ENCODE peak calls at places on chromosomes 11 and 22, in four cellular contexts. O is IMR-90, Z is spleen, V is epithelial cell of esophagus. M is an unnamed sample.
A peak's percentile ranks its signal among the peaks of the same experiment; 100 is the strongest.

GRCh38 chr11:125348704-125349635 is 147.1 kb downstream of the FEZ1 start:
- DNase-seq in V (peak; percentile 31), Z (peak; percentile 75), O (peak; percentile 19), M (no peak)

GRCh38 chr22:20427945-20428417 is 9.6 kb downstream of the SCARF2 start:
- DNase-seq in Z (peak; percentile 61), O (no peak), V (no peak), M (no peak)

GRCh38 chr11:57410287-57410686 is 16.6 kb downstream of the SLC43A3 start:
- DNase-seq in Z (no peak), V (peak; percentile 73), O (peak; percentile 96), M (no peak)

GRCh38 chr11:128326791-128327190 is 260.6 kb downstream of the ETS1 start:
- DNase-seq in O (no peak), V (no peak), Z (no peak), M (no peak)

GRCh38 chr11:63890368-63890767 is 26.6 kb downstream of the RCOR2 start:
- DNase-seq in O (no peak), V (no peak), Z (no peak), M (no peak)

GRCh38 chr11:12785901-12786300 is 111.7 kb downstream of the TEAD1 start:
- DNase-seq in Z (no peak), V (no peak), O (no peak), M (no peak)

GRCh38 chr11:63015521-63016215 is at the start of gene SLC22A8:
- DNase-seq in Z (no peak), V (no peak), O (no peak), M (no peak)

GRCh38 chr11:30422828-30423648 is 100.1 kb downstream of the ARL14EP start:
- DNase-seq in V (no peak), O (no peak), Z (no peak), M (no peak)

GRCh38 chr11:976431-977160 is 50.9 kb downstream of the AP2A2 start:
- DNase-seq in V (no peak), O (no peak), Z (no peak), M (no peak)

GRCh38 chr11:64971421-64972233 is at the start of gene MAJIN:
- DNase-seq in Z (peak; percentile 94), O (peak; percentile 41), V (peak; percentile 62), M (no peak)

GRCh38 chr11:10476927-10477689 is 22.0 kb downstream of the AMPD3 start:
- DNase-seq in Z (no peak), V (no peak), O (no peak), M (no peak)

GRCh38 chr22:45001653-45002052 is 8.2 kb downstream of the PHF21B start:
- DNase-seq in Z (no peak), V (no peak), O (no peak), M (no peak)

GRCh38 chr11:20337526-20338154 is 25.9 kb upstream of the HTATIP2 start:
- DNase-seq in Z (no peak), V (peak; percentile 39), O (peak; percentile 11), M (no peak)

GRCh38 chr11:64233913-64234839 is at the start of gene VEGFB:
- DNase-seq in V (peak; percentile 51), O (peak; percentile 26), Z (peak; percentile 94), M (peak; percentile 55)

GRCh38 chr11:117814766-117815261 is 9.7 kb downstream of the FXYD2 start:
- DNase-seq in V (peak; percentile 14), O (no peak), Z (peak; percentile 95), M (peak; percentile 57)

GRCh38 chr11:82191690-82192089 is 542.0 kb downstream of the FAM181B start:
- DNase-seq in Z (no peak), O (no peak), V (no peak), M (no peak)

GRCh38 chr11:8213390-8213789 is 44.6 kb upstream of the RIC3 start:
- DNase-seq in V (no peak), O (no peak), Z (no peak), M (no peak)

GRCh38 chr11:8205566-8205965 is 36.7 kb upstream of the RIC3 start:
- DNase-seq in V (no peak), O (no peak), Z (no peak), M (no peak)

GRCh38 chr11:8207080-8208000 is 38.5 kb upstream of the RIC3 start:
- DNase-seq in O (peak; percentile 22), Z (no peak), V (no peak), M (no peak)

GRCh38 chr11:8206251-8207079 is 37.6 kb upstream of the RIC3 start:
- DNase-seq in O (no peak), Z (no peak), V (no peak), M (peak; percentile 33)

GRCh38 chr11:8209208-8209807 is 40.5 kb upstream of the RIC3 start:
- DNase-seq in V (no peak), Z (peak; percentile 88), O (no peak), M (peak; percentile 31)
- TF ChIP-seq CTCF in V (peak; percentile 24), Z (peak; percentile 7), O (peak; percentile 12), M (no peak)

GRCh38 chr11:124123587-124123986 is 8.3 kb downstream of the VWA5A start:
- DNase-seq in V (no peak), O (no peak), Z (no peak), M (no peak)
- TF ChIP-seq CTCF in V (peak; percentile 15), O (no peak), Z (no peak), M (no peak)

GRCh38 chr22:21659864-21660525 is 5.8 kb upstream of the PPIL2 start:
- DNase-seq in V (no peak), O (no peak), Z (no peak), M (no peak)

GRCh38 chr22:21657020-21657360 is 8.8 kb upstream of the PPIL2 start:
- DNase-seq in Z (no peak), V (no peak), O (no peak), M (no peak)

GRCh38 chr22:21661991-21662390 is 3.8 kb upstream of the PPIL2 start:
- DNase-seq in Z (no peak), O (no peak), V (no peak), M (no peak)

GRCh38 chr22:21660904-21661303 is 4.9 kb upstream of the PPIL2 start:
- DNase-seq in Z (no peak), V (no peak), O (no peak), M (no peak)

DNA sequence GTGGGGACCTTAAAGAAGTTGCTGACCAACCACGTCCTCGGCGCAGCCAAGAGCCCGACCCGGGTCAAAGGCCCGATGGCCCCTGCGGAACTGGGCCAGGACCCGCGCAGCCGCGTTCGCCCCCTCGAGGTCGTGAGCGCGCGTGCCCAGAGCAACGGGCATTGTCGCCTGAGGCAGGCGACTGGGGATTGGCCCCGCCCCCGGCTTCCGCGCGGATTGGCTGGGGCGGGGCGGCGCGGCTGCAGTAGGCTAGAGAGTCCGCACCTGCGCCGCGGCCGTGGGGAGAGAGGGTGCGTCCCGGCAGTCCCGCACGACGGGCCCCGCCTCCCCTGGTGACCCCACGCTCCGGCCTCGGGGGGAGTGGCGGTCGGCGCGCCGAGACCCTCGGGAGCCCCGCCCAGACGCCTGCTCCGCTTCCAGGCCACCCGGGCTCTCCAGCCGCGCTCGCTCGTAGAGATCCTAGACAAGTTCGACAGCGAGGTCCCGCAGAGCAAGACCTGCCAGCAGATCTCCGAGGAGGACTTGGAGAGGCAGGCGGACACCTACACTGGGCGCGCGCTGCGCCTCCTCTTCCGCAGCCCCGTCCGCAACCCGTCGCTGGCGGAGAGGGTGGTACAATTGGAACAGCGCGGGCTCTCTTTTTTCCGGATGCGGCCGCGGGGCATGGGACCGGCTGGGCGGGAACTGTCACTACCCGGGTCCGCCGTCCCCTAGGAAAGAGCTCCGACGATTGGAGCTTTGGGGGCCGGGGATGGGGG is 8.3 kb upstream of the PPIL2 start:
- DNase-seq in V (peak; percentile 55), O (peak; percentile 8), Z (peak; percentile 95), M (peak; percentile 59)
- TF ChIP-seq CTCF in V (no peak), O (no peak), Z (peak; percentile 27), M (no peak)

DNA sequence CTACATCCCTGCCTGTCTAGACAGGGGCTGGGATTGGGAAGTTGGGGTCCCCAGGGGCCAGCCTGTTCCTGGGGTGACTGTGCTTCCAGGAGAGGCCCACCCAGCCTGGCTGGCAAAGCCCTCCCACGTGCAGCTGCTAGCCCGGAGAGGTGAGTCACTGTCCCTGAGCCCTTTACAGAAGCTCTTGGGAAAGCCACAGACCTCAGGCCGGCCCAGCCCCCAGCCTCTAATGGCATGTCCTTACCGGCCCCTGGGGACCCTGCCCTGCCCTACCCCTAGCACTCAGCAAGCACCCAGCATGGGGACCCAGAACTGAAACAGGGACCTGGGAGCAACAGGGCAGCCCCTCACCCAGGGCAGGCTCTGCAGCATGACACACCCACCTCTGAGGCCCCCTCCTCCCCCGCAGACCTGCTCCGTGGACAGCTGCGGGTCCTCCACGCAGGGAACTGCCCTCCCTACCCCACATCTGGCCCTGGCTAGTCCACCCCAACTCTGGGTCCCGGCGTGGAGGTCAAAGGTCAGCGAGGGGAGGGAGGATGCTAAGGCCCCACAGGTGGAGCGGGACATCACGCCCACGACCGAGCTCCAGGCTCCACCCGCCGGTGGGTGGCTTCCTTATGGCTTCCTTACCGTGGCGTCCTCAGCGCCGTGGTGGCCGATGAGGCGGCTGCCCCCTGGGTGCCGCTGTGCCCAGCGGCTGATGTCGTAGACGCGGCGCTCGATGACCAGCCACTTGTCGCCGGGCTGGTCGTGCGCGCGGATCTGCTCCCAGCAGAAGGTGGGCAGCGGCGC is 612 bp downstream of the FADS3 start:
- DNase-seq in O (peak; percentile 82), V (peak; percentile 63), Z (peak; percentile 89), M (no peak)
- TF ChIP-seq CTCF in O (peak; percentile 6), V (no peak), Z (no peak), M (no peak)

DNA sequence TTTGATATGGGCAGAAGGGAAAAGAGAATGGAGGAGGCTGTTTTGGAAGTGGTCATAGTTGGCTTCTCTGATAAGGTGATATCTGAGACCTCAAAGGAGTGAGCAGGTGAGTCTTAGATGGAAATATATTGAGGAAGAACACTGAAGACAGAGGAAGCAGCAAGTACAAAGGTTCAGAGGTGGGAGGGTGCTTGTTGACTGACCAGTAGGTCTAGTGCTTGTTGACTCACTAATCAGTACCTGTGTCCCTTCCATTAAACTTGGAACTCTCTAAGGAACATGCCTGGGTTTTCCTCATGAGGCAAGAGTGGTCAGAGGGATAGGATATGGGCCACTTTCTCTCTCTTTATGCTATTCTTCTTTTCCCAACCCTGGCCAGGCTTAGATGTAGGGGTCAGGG is 25.6 kb upstream of the GLYATL1 start:
- DNase-seq in Z (no peak), V (no peak), O (no peak), M (no peak)
- TF ChIP-seq CTCF in Z (no peak), V (no peak), O (no peak), M (no peak)

M was measured in mesothelial cell of epicardium.